ENCODE peak calls at places on chromosomes 7 and 10, in six cellular contexts. One of them, this sample, is unnamed.

GRCh38 chr10:68600041-68600778 is 40.1 kb downstream of the TET1 start:
- DNase-seq in stimulated activated CD4-positive, alpha-beta T cell treated with anti-CD3 and anti-CD28 coated beads, Interleukin-4, amount 100 ng/mL, for 48 hours: peak
- DNase-seq in lung: peak
- DNase-seq in Karpas-422: peak
- DNase-seq in GM04504: peak
- DNase-seq in activated naive CD4-positive, alpha-beta T cell treated with anti-CD3 and anti-CD28 coated beads, Interleukin-2, amount 50 U/mL, for 16 hours: peak
- DNase-seq in this sample: peak

GRCh38 chr10:55750458-55750857 is 610.6 kb downstream of the ZWINT start:
- DNase-seq in stimulated activated CD4-positive, alpha-beta T cell treated with anti-CD3 and anti-CD28 coated beads, Interleukin-4, amount 100 ng/mL, for 48 hours: no peak
- DNase-seq in lung: no peak
- DNase-seq in Karpas-422: no peak
- DNase-seq in GM04504: no peak
- DNase-seq in activated naive CD4-positive, alpha-beta T cell treated with anti-CD3 and anti-CD28 coated beads, Interleukin-2, amount 50 U/mL, for 16 hours: no peak
- DNase-seq in this sample: no peak

GRCh38 chr7:72015106-72015505 is 397.0 kb downstream of the CALN1 start:
- DNase-seq in stimulated activated CD4-positive, alpha-beta T cell treated with anti-CD3 and anti-CD28 coated beads, Interleukin-4, amount 100 ng/mL, for 48 hours: no peak
- DNase-seq in lung: no peak
- DNase-seq in Karpas-422: no peak
- DNase-seq in GM04504: no peak
- DNase-seq in activated naive CD4-positive, alpha-beta T cell treated with anti-CD3 and anti-CD28 coated beads, Interleukin-2, amount 50 U/mL, for 16 hours: no peak
- DNase-seq in this sample: no peak

GRCh38 chr10:970311-971149 is 17.7 kb upstream of the GTPBP4 start:
- DNase-seq in stimulated activated CD4-positive, alpha-beta T cell treated with anti-CD3 and anti-CD28 coated beads, Interleukin-4, amount 100 ng/mL, for 48 hours: no peak
- DNase-seq in lung: peak
- DNase-seq in Karpas-422: no peak
- DNase-seq in GM04504: no peak
- DNase-seq in activated naive CD4-positive, alpha-beta T cell treated with anti-CD3 and anti-CD28 coated beads, Interleukin-2, amount 50 U/mL, for 16 hours: no peak
- DNase-seq in this sample: no peak

GRCh38 chr7:45387837-45388236 is 186.3 kb upstream of the ADCY1 start:
- DNase-seq in stimulated activated CD4-positive, alpha-beta T cell treated with anti-CD3 and anti-CD28 coated beads, Interleukin-4, amount 100 ng/mL, for 48 hours: no peak
- DNase-seq in lung: no peak
- DNase-seq in Karpas-422: no peak
- DNase-seq in GM04504: no peak
- DNase-seq in activated naive CD4-positive, alpha-beta T cell treated with anti-CD3 and anti-CD28 coated beads, Interleukin-2, amount 50 U/mL, for 16 hours: no peak
- DNase-seq in this sample: no peak

GRCh38 chr7:84985073-84985784 is 201.6 kb downstream of the SEMA3D start:
- DNase-seq in stimulated activated CD4-positive, alpha-beta T cell treated with anti-CD3 and anti-CD28 coated beads, Interleukin-4, amount 100 ng/mL, for 48 hours: no peak
- DNase-seq in lung: no peak
- DNase-seq in Karpas-422: no peak
- DNase-seq in GM04504: no peak
- DNase-seq in activated naive CD4-positive, alpha-beta T cell treated with anti-CD3 and anti-CD28 coated beads, Interleukin-2, amount 50 U/mL, for 16 hours: no peak
- DNase-seq in this sample: no peak

GRCh38 chr7:156947120-156947843 is 2.2 kb upstream of the NOM1 start:
- DNase-seq in stimulated activated CD4-positive, alpha-beta T cell treated with anti-CD3 and anti-CD28 coated beads, Interleukin-4, amount 100 ng/mL, for 48 hours: no peak
- DNase-seq in lung: no peak
- DNase-seq in Karpas-422: no peak
- DNase-seq in GM04504: no peak
- DNase-seq in activated naive CD4-positive, alpha-beta T cell treated with anti-CD3 and anti-CD28 coated beads, Interleukin-2, amount 50 U/mL, for 16 hours: no peak
- DNase-seq in this sample: no peak

GRCh38 chr10:78540355-78541076 is 506.9 kb downstream of the RPS24 start:
- DNase-seq in stimulated activated CD4-positive, alpha-beta T cell treated with anti-CD3 and anti-CD28 coated beads, Interleukin-4, amount 100 ng/mL, for 48 hours: no peak
- DNase-seq in lung: no peak
- DNase-seq in Karpas-422: no peak
- DNase-seq in GM04504: no peak
- DNase-seq in activated naive CD4-positive, alpha-beta T cell treated with anti-CD3 and anti-CD28 coated beads, Interleukin-2, amount 50 U/mL, for 16 hours: no peak
- DNase-seq in this sample: no peak

GRCh38 chr7:129376778-129377700 is 57.2 kb upstream of the STRIP2 start:
- DNase-seq in stimulated activated CD4-positive, alpha-beta T cell treated with anti-CD3 and anti-CD28 coated beads, Interleukin-4, amount 100 ng/mL, for 48 hours: no peak
- DNase-seq in lung: no peak
- DNase-seq in Karpas-422: no peak
- DNase-seq in GM04504: no peak
- DNase-seq in activated naive CD4-positive, alpha-beta T cell treated with anti-CD3 and anti-CD28 coated beads, Interleukin-2, amount 50 U/mL, for 16 hours: no peak
- DNase-seq in this sample: no peak

GRCh38 chr10:37478381-37478780 is 353.0 kb downstream of the ANKRD30A start:
- DNase-seq in stimulated activated CD4-positive, alpha-beta T cell treated with anti-CD3 and anti-CD28 coated beads, Interleukin-4, amount 100 ng/mL, for 48 hours: no peak
- DNase-seq in lung: no peak
- DNase-seq in Karpas-422: no peak
- DNase-seq in GM04504: no peak
- DNase-seq in activated naive CD4-positive, alpha-beta T cell treated with anti-CD3 and anti-CD28 coated beads, Interleukin-2, amount 50 U/mL, for 16 hours: no peak
- DNase-seq in this sample: no peak

GRCh38 chr10:75335191-75335590 is 66.4 kb downstream of the ZNF503 start:
- DNase-seq in stimulated activated CD4-positive, alpha-beta T cell treated with anti-CD3 and anti-CD28 coated beads, Interleukin-4, amount 100 ng/mL, for 48 hours: no peak
- DNase-seq in lung: no peak
- DNase-seq in Karpas-422: no peak
- DNase-seq in GM04504: no peak
- DNase-seq in activated naive CD4-positive, alpha-beta T cell treated with anti-CD3 and anti-CD28 coated beads, Interleukin-2, amount 50 U/mL, for 16 hours: no peak
- DNase-seq in this sample: no peak

This sample was measured in NCI-H2171.